ENCODE peak calls at places on chromosomes 4 and X, in five cellular contexts. E is neural progenitor cell, Y is fibroblast of pulmonary artery, B is tibial artery, T is astrocyte of the spinal cord. L is an unnamed sample.
A peak's percentile ranks its signal among the peaks of the same experiment; 100 is the strongest.

GRCh38 chr4:177484613-177485021 is 42.4 kb upstream of the AGA start:
- DNase-seq in E (no peak), Y (peak; percentile 89), B (no peak), T (peak; percentile 87), L (peak; percentile 96)

GRCh38 chrX:134502686-134503085 is 42.7 kb downstream of the HPRT1 start:
- DNase-seq in E (no peak), Y (no peak), B (no peak), T (no peak), L (no peak)

GRCh38 chrX:1749499-1749898 is 134.6 kb downstream of the ASMT start:
- DNase-seq in E (no peak), Y (no peak), B (no peak), T (no peak), L (no peak)

GRCh38 chrX:45824471-45824870 is 623.8 kb upstream of the DIPK2B start:
- DNase-seq in E (peak; percentile 30), Y (peak; percentile 93), B (peak; percentile 38), T (peak; percentile 92), L (peak; percentile 96)

GRCh38 chr4:75671802-75672421 is 1.3 kb downstream of the G3BP2 start:
- DNase-seq in E (no peak), Y (peak; percentile 16), B (no peak), T (peak; percentile 11), L (peak; percentile 8)

GRCh38 chr4:189267312-189267965 is 673.2 kb upstream of the FRG1 start:
- DNase-seq in E (no peak), Y (no peak), B (no peak), T (no peak), L (no peak)

GRCh38 chr4:24557036-24558022 is 27.0 kb downstream of the DHX15 start:
- DNase-seq in E (no peak), Y (no peak), B (no peak), T (no peak), L (peak; percentile 32)

GRCh38 chr4:7863911-7864681 is 75.6 kb downstream of the AFAP1 start:
- DNase-seq in E (peak; percentile 23), Y (no peak), B (no peak), T (no peak), L (no peak)

GRCh38 chrX:4932790-4933189 is 1219.3 kb upstream of the PRKX start:
- DNase-seq in E (no peak), Y (no peak), B (no peak), T (peak; percentile 58), L (peak; percentile 9)

GRCh38 chr4:86035688-86036087 is 324.2 kb downstream of the MAPK10 start:
- DNase-seq in E (no peak), Y (no peak), B (no peak), T (peak; percentile 13), L (no peak)

GRCh38 chrX:42615161-42615563 is 162.8 kb downstream of the PPP1R2C start:
- DNase-seq in E (peak; percentile 23), Y (peak; percentile 5), B (no peak), T (no peak), L (no peak)

GRCh38 chrX:1577845-1578244 is 13.6 kb upstream of the AKAP17A start:
- DNase-seq in E (no peak), Y (no peak), B (no peak), T (no peak), L (no peak)

GRCh38 chr4:128847074-128847724 is 37.7 kb downstream of the JADE1 start:
- DNase-seq in E (no peak), Y (no peak), B (no peak), T (no peak), L (no peak)

GRCh38 chrX:84188320-84188834 is 378 bp upstream of the RPS6KA6 start:
- DNase-seq in E (peak; percentile 76), Y (peak; percentile 58), B (peak; percentile 37), T (peak; percentile 57), L (peak; percentile 64)

GRCh38 chrX:135572436-135572835 is 52.0 kb downstream of the INTS6L start:
- DNase-seq in E (no peak), Y (peak; percentile 5), B (no peak), T (no peak), L (peak; percentile 5)

GRCh38 chr4:83231620-83232056 is 53.0 kb downstream of the COQ2 start:
- DNase-seq in E (no peak), Y (peak; percentile 17), B (no peak), T (no peak), L (no peak)

GRCh38 chrX:56763556-56764152 is 34.6 kb downstream of the NBDY start:
- DNase-seq in E (peak; percentile 67), Y (no peak), B (no peak), T (peak; percentile 39), L (no peak)

GRCh38 chr4:183905081-183905592 is at the start of gene STOX2:
- DNase-seq in E (peak; percentile 92), Y (peak; percentile 32), B (peak; percentile 55), T (peak; percentile 40), L (peak; percentile 28)

GRCh38 chr4:2290488-2290887 is 28.6 kb upstream of the MXD4 start:
- DNase-seq in E (no peak), Y (no peak), B (no peak), T (no peak), L (no peak)

GRCh38 chr4:182825786-182826185 is 91.4 kb downstream of the DCTD start:
- DNase-seq in E (no peak), Y (no peak), B (no peak), T (no peak), L (no peak)

GRCh38 chrX:129043138-129043537 is 480.2 kb downstream of the SMARCA1 start:
- DNase-seq in E (no peak), Y (no peak), B (no peak), T (no peak), L (no peak)

GRCh38 chr4:128823025-128823661 is 13.6 kb downstream of the JADE1 start:
- DNase-seq in E (no peak), Y (peak; percentile 78), B (no peak), T (peak; percentile 87), L (peak; percentile 93)

GRCh38 chrX:80648023-80648422 is 161.7 kb downstream of the BRWD3 start:
- DNase-seq in E (peak; percentile 4), Y (peak; percentile 24), B (no peak), T (peak; percentile 0), L (peak; percentile 27)

GRCh38 chr4:153322791-153323190 is 21.7 kb upstream of the MND1 start:
- DNase-seq in E (no peak), Y (no peak), B (no peak), T (no peak), L (no peak)

GRCh38 chrX:74458738-74459137 is 37.4 kb downstream of the SLC16A2 start:
- DNase-seq in E (no peak), Y (peak; percentile 62), B (no peak), T (peak; percentile 69), L (peak; percentile 74)

GRCh38 chr4:169270810-169271691 is at the start of gene SH3RF1:
- DNase-seq in E (peak; percentile 92), Y (peak; percentile 87), B (peak; percentile 93), T (peak; percentile 90), L (peak; percentile 86)

GRCh38 chrX:153347530-153347929 is 13.6 kb downstream of the ZNF275 start:
- DNase-seq in E (no peak), Y (no peak), B (no peak), T (no peak), L (no peak)

GRCh38 chr4:73311428-73311827 is 52.8 kb upstream of the ANKRD17 start:
- DNase-seq in E (no peak), Y (peak; percentile 61), B (no peak), T (peak; percentile 75), L (peak; percentile 57)

GRCh38 chr4:84740071-84740470 is 157.1 kb downstream of the CDS1 start:
- DNase-seq in E (no peak), Y (no peak), B (no peak), T (no peak), L (no peak)

GRCh38 chrX:30835373-30835772 is 53.7 kb downstream of the TAB3 start:
- DNase-seq in E (no peak), Y (no peak), B (no peak), T (no peak), L (no peak)

GRCh38 chr4:25448379-25449109 is 71.5 kb downstream of the ANAPC4 start:
- DNase-seq in E (peak; percentile 13), Y (peak; percentile 50), B (no peak), T (no peak), L (peak; percentile 8)

GRCh38 chrX:131792356-131792749 is 230.7 kb upstream of the STK26 start:
- DNase-seq in E (no peak), Y (no peak), B (no peak), T (peak; percentile 92), L (no peak)

GRCh38 chr4:83189631-83190136 is 75.2 kb upstream of the PLAC8 start:
- DNase-seq in E (peak; percentile 85), Y (no peak), B (no peak), T (no peak), L (no peak)

GRCh38 chr4:185238261-185238681 is 28.9 kb downstream of the SNX25 start:
- DNase-seq in E (no peak), Y (peak; percentile 47), B (no peak), T (no peak), L (peak; percentile 42)

GRCh38 chrX:74923942-74924448 is 1.3 kb downstream of the NEXMIF start:
- DNase-seq in E (peak; percentile 50), Y (peak; percentile 4), B (no peak), T (no peak), L (no peak)

DNA sequence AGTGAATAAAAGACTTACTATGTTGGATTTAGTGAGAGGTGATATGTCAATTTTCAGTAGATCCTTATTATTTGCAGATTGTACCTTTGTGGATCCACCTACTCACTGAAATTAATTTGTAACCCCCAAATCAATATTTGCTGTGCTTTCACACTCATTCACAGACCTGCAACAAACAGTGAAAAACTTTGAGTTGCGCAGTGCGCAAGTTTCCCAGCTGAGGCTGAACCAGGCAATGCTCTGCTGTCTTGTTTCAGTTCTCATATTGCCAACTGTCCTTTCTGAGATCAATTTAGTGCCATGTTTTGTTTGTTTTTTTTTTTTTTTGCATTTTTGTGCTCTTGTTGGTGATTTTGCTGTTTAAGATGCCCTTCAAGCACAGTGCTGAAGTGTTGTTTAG is 40.8 kb upstream of the LEF1 start:
- DNase-seq in E (no peak), Y (no peak), B (no peak), T (no peak), L (no peak)
- H3K4me3 ChIP-seq in E (no peak overlapping the region), Y (no peak overlapping the region), B (no peak overlapping the region), T (no peak overlapping the region), L (no peak overlapping the region)

GRCh38 chrX:15146515-15146914 is 123.4 kb downstream of the ASB9 start:
- DNase-seq in E (peak; percentile 39), Y (peak; percentile 3), B (no peak), T (peak; percentile 4), L (peak; percentile 16)
- TF ChIP-seq CTCF in E (peak; percentile 62), Y (peak; percentile 35), B (peak; percentile 18), T (peak; percentile 49), L (peak; percentile 41)

DNA sequence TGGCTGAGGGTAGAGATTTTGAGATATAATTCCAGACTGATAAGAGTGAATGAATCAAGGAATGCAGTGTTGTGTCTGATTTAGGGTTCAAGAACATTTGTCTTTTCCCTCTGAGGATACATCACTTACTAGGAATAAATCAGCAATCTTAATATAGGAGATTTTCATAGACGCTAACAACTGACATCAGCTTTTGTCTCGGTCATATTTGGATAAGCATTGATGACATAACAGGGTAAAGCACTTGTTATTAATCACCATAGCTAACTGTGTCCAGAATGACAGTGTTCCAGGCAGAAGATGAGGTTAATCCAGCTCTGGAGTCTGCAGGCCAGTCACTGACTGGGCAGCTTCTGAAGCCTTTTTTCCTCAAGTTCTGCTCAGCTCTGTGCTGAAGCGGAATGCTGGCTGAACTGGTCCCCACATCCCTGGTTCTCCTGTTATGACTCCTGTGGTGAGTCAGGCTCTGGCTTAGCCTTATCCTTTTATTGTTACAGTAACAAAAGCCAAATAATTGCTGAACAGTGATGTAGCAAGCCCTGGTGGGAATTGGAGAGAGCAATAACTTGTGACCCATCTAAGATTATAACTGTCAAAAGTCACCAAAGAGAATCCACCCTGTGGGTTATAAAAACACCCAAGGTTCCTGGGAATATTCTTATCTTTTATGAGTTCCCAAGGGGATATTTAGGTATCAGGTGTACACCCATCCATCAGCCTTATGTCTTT is 41.8 kb downstream of the FNIP2 start:
- DNase-seq in E (peak; percentile 17), Y (peak; percentile 96), B (peak; percentile 88), T (peak; percentile 98), L (peak; percentile 95)
- H3K4me3 ChIP-seq in E (no peak overlapping the region), Y (peak overlapping the region; percentile 0), B (no peak overlapping the region), T (no peak overlapping the region), L (no peak overlapping the region)

GRCh38 chr4:6076391-6076790 is 58.2 kb upstream of the C4orf50 start:
- DNase-seq in E (no peak), Y (no peak), B (no peak), T (no peak), L (no peak)
- TF ChIP-seq CTCF in E (peak; percentile 56), Y (no peak), B (no peak), T (no peak), L (no peak)

L was measured in cardiac fibroblast.